ENCODE peak calls at places on chromosomes 16 and 17, in ten cellular contexts. A is hypothalamus; G is Peyer's patch; I is DMS 273 treated with DMSO at 0.1 percent for 48 hours; L is activated T-helper 1 cell treated with anti-CD3 and anti-CD28 coated beads, Interleukin-2, amount 50 U/mL, for 16 hours; E is C1 segment of cervical spinal cord; Z is activated T-cell treated with anti-CD3 and anti-CD28 coated beads, Interleukin-2, amount 50 U/mL, for 72 hours; V is H9; T is IMR-90; C is mesothelial cell of epicardium. P is an unnamed sample.

GRCh38 chr17:15289285-15290185 is 24.4 kb upstream of the PMP22 start:
- DNase-seq in A (no peak), G (no peak), I (no peak), L (no peak), E (no peak), Z (no peak), V (no peak), T (peak), C (no peak), P (no peak)

GRCh38 chr16:82011199-82011641 is at the start of gene SDR42E1:
- DNase-seq in A (no peak), G (peak), I (no peak), L (peak), E (no peak), Z (peak), V (no peak), T (no peak), C (no peak), P (no peak)

GRCh38 chr17:48153711-48154642 is 46.4 kb downstream of the SNX11 start:
- DNase-seq in A (no peak), G (peak), I (no peak), L (no peak), E (no peak), Z (no peak), V (peak), T (peak), C (no peak), P (no peak)

GRCh38 chr16:49822649-49823370 is 33.1 kb downstream of the ZNF423 start:
- DNase-seq in A (no peak), G (no peak), I (no peak), L (no peak), E (peak), Z (no peak), V (no peak), T (no peak), C (no peak), P (no peak)

GRCh38 chr16:6932871-6933390 is 399.7 kb upstream of the RBFOX1 start:
- DNase-seq in A (no peak), G (no peak), I (no peak), L (no peak), E (no peak), Z (no peak), V (no peak), T (no peak), C (no peak), P (no peak)

GRCh38 chr16:16144416-16144815 is 78.9 kb downstream of the ABCC6 start:
- DNase-seq in A (no peak), G (no peak), I (no peak), L (no peak), E (no peak), Z (no peak), V (no peak), T (no peak), C (no peak), P (no peak)

GRCh38 chr17:54948380-54948779 is 20.1 kb downstream of the COX11 start:
- DNase-seq in A (no peak), G (no peak), I (no peak), L (no peak), E (no peak), Z (no peak), V (no peak), T (peak), C (no peak), P (no peak)

GRCh38 chr17:1019451-1019850 is 22.5 kb downstream of the TIMM22 start:
- DNase-seq in A (no peak), G (no peak), I (no peak), L (no peak), E (no peak), Z (no peak), V (no peak), T (no peak), C (no peak), P (no peak)

GRCh38 chr17:26775219-26775822 is 518.6 kb upstream of the WSB1 start:
- DNase-seq in A (no peak), G (no peak), I (no peak), L (no peak), E (no peak), Z (no peak), V (no peak), T (no peak), C (no peak), P (no peak)

P was measured in head of caudate nucleus.